ENCODE peak calls at places on chromosomes 11 and 22, in seven cellular contexts. I, J, H, R, O, D and L are unnamed samples.

GRCh38 chr11:75896843-75897419 is 81.9 kb downstream of the UVRAG start:
- DNase-seq in I (peak), J (no peak), H (peak), R (no peak), O (peak), D (no peak), L (peak)

GRCh38 chr11:95599959-95600586 is 189.5 kb downstream of the FAM76B start:
- DNase-seq in I (no peak), J (no peak), H (no peak), R (no peak), O (no peak), D (no peak), L (no peak)

GRCh38 chr11:74707602-74708510 is 23.4 kb downstream of the CHRDL2 start:
- DNase-seq in I (no peak), J (no peak), H (no peak), R (no peak), O (no peak), D (no peak), L (no peak)

GRCh38 chr11:113906515-113906914 is 1.9 kb downstream of the HTR3B start:
- DNase-seq in I (no peak), J (no peak), H (no peak), R (no peak), O (no peak), D (no peak), L (no peak)

GRCh38 chr11:121452609-121453150 is at the start of gene SORL1-AS1:
- DNase-seq in I (peak), J (no peak), H (peak), R (no peak), O (peak), D (no peak), L (no peak)

GRCh38 chr11:128921790-128922189 is 20.9 kb downstream of the TP53AIP1 start:
- DNase-seq in I (no peak), J (no peak), H (no peak), R (no peak), O (no peak), D (no peak), L (no peak)

GRCh38 chr11:119094816-119095065 is 6.9 kb downstream of the DPAGT1 start:
- DNase-seq in I (peak), J (no peak), H (no peak), R (no peak), O (peak), D (peak), L (peak)

GRCh38 chr11:119615879-119616190 is 113.2 kb downstream of the NECTIN1 start:
- DNase-seq in I (no peak), J (no peak), H (no peak), R (no peak), O (no peak), D (no peak), L (no peak)

GRCh38 chr11:95915051-95915450 is 8.9 kb downstream of the MTMR2 start:
- DNase-seq in I (no peak), J (no peak), H (no peak), R (no peak), O (no peak), D (no peak), L (no peak)

GRCh38 chr11:115670538-115671200 is 166.5 kb upstream of the CADM1 start:
- DNase-seq in I (no peak), J (no peak), H (no peak), R (no peak), O (no peak), D (no peak), L (no peak)

GRCh38 chr11:57482782-57483569 is 22.6 kb downstream of the RTN4RL2 start:
- DNase-seq in I (peak), J (no peak), H (peak), R (peak), O (peak), D (no peak), L (peak)

GRCh38 chr11:73931039-73931645 is 19.7 kb upstream of the DNAJB13 start:
- DNase-seq in I (peak), J (peak), H (peak), R (peak), O (peak), D (peak), L (peak)

GRCh38 chr22:42072606-42073330 is 1.3 kb upstream of the PHETA2 start:
- DNase-seq in I (no peak), J (no peak), H (no peak), R (no peak), O (no peak), D (no peak), L (no peak)

GRCh38 chr11:269146-269890 is 8.9 kb upstream of the NLRP6 start:
- DNase-seq in I (no peak), J (no peak), H (no peak), R (peak), O (no peak), D (peak), L (no peak)

GRCh38 chr11:63667993-63668392 is 3.2 kb downstream of the ATL3 start:
- DNase-seq in I (peak), J (no peak), H (peak), R (no peak), O (peak), D (no peak), L (no peak)

GRCh38 chr22:24996420-24996952 is 44.0 kb downstream of the KIAA1671 start:
- DNase-seq in I (no peak), J (peak), H (peak), R (peak), O (peak), D (no peak), L (peak)

GRCh38 chr11:128936546-128937275 is 6.0 kb downstream of the TP53AIP1 start:
- DNase-seq in I (no peak), J (peak), H (peak), R (peak), O (peak), D (no peak), L (peak)

GRCh38 chr11:125874556-125875124 is 12.8 kb upstream of the HYLS1 start:
- DNase-seq in I (peak), J (no peak), H (peak), R (peak), O (peak), D (peak), L (peak)

GRCh38 chr11:47967577-47968230 is 12.7 kb upstream of the PTPRJ start:
- DNase-seq in I (peak), J (no peak), H (peak), R (no peak), O (no peak), D (peak), L (no peak)

GRCh38 chr11:58075781-58076180 is 45.0 kb downstream of the OR6Q1 start:
- DNase-seq in I (peak), J (no peak), H (no peak), R (no peak), O (peak), D (no peak), L (no peak)

GRCh38 chr11:19431059-19431398 is 190.3 kb upstream of the E2F8 start:
- DNase-seq in I (no peak), J (no peak), H (no peak), R (no peak), O (no peak), D (no peak), L (no peak)

GRCh38 chr11:119144825-119145476 is 3.9 kb upstream of the ABCG4 start:
- DNase-seq in I (peak), J (no peak), H (peak), R (peak), O (peak), D (peak), L (peak)

GRCh38 chr11:47236482-47236881 is 12.1 kb downstream of the ACP2 start:
- DNase-seq in I (peak), J (no peak), H (no peak), R (no peak), O (peak), D (no peak), L (no peak)

GRCh38 chr11:19039409-19039808 is 21.1 kb downstream of the MRGPRX2 start:
- DNase-seq in I (no peak), J (no peak), H (no peak), R (no peak), O (no peak), D (no peak), L (no peak)

GRCh38 chr11:86182976-86183584 is 61.5 kb upstream of the EED start:
- DNase-seq in I (peak), J (no peak), H (no peak), R (no peak), O (no peak), D (peak), L (no peak)

DNA sequence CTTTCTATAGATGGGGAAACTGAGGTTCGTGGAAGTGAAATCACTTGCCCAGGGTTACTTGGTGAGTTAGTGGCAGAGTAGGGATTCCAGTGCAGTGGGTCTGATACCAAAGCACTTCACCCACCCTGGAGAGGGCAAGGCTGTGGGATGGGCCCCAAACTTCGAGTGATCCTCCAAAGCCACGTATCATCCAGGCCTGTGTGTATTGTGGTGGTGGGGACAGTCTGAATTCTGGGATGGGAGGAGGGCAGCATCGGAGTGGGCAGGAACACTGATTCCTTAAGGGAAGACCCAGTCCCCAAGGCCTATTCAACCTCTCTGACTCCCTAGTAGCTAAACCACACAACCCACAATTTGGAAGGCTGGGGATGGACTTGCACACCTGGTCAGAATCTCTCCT is 11.6 kb downstream of the TMPRSS13 start:
- DNase-seq in I (no peak), J (no peak), H (no peak), R (no peak), O (no peak), D (no peak), L (no peak)
- H4K8ac ChIP-seq in I (no peak), J (no peak), H (no peak), R (no peak), O (no peak), D (no peak), L (no peak)

GRCh38 chr11:9396310-9396709 is 11.9 kb downstream of the IPO7 start:
- DNase-seq in I (no peak), J (no peak), H (no peak), R (no peak), O (no peak), D (peak), L (no peak)
- H4K8ac ChIP-seq in I (no peak), J (no peak), H (no peak), R (no peak), O (no peak), D (no peak), L (no peak)

DNA sequence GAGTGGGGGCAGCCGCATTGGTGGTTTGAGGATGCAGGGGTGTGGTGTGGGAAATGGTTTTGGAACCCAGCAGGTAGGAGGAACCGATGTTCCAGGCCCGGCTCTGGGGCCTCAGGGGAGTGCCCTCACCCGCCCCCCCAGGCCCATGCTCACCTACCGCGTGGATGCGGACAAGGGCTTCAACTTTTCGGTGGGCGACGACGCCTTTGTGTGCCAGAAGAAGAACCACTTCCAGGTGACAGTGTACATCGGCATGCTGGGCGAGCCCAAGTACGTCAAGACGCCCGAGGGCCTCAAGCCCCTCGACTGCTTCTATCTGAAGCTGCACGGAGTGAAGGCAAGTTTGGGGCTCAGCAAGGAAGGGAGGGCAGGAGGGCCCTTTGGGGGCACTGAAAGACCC is 18.6 kb downstream of the TMEM258 start:
- DNase-seq in I (no peak), J (no peak), H (no peak), R (no peak), O (no peak), D (no peak), L (no peak)
- H4K8ac ChIP-seq in I (no peak), J (no peak), H (no peak), R (no peak), O (no peak), D (peak), L (no peak)

DNA sequence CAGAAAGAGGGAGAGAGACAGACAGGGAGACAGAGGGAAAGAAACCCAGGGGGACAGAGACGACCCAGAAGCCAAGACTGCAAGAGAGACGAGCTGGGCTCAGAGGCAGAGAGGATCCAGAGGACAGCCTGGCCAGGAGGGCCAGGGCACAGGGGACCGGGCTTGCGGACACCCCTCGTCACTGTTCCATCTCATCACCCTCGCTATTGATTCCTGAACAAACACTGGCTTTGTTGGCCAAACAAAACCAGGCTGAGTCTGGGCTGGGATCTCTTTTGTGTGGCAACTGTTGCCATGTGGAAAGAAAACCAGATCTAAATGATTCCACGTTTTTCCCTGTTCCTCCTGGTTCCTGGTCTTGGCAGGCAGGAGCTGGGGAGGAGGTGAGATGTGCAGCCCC is 339.4 kb downstream of the MN1 start:
- DNase-seq in I (no peak), J (no peak), H (peak), R (no peak), O (no peak), D (no peak), L (peak)
- H4K8ac ChIP-seq in I (peak), J (no peak), H (no peak), R (no peak), O (no peak), D (peak), L (no peak)

DNA sequence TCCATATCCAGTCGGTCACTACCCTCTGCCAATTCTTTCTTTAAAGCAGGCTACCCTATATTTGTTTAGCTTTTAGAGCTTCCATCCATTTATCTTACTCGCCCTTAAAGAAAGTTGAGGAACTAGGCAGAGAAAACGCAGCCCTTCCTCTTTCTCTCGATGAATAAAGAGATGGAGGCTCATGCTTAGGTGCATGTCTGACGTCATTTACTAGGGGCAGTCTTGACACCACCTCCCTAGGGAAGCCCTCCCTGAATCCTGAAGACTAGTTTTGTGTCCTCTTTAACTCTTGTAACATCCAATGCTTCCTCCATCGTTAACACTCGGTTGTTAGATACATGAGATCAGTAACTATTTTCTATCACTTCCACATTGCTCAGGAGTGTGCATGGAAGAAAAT is 291.4 kb downstream of the OPCML start:
- DNase-seq in I (no peak), J (no peak), H (no peak), R (no peak), O (no peak), D (no peak), L (no peak)
- H4K8ac ChIP-seq in I (no peak), J (no peak), H (no peak), R (no peak), O (no peak), D (no peak), L (no peak)

GRCh38 chr11:10515418-10515817 is 25.6 kb downstream of the RNF141 start:
- DNase-seq in I (no peak), J (no peak), H (no peak), R (no peak), O (no peak), D (no peak), L (no peak)

GRCh38 chr11:10506013-10506370 is 35.0 kb downstream of the RNF141 start:
- DNase-seq in I (no peak), J (no peak), H (no peak), R (no peak), O (no peak), D (no peak), L (no peak)

GRCh38 chr11:10514713-10515112 is 26.3 kb downstream of the RNF141 start:
- DNase-seq in I (peak), J (no peak), H (no peak), R (no peak), O (peak), D (no peak), L (no peak)

GRCh38 chr11:10514210-10514609 is 26.8 kb downstream of the RNF141 start:
- DNase-seq in I (peak), J (no peak), H (no peak), R (no peak), O (peak), D (no peak), L (no peak)

GRCh38 chr11:10511046-10511711 is 29.8 kb downstream of the RNF141 start:
- DNase-seq in I (no peak), J (peak), H (peak), R (peak), O (no peak), D (no peak), L (peak)
- H4K8ac ChIP-seq in I (no peak), J (no peak), H (no peak), R (no peak), O (peak), D (no peak), L (no peak)

GRCh38 chr11:62632492-62632891 is 10.7 kb upstream of the B3GAT3 start:
- DNase-seq in I (no peak), J (no peak), H (no peak), R (no peak), O (no peak), D (no peak), L (no peak)
- H4K8ac ChIP-seq in I (no peak), J (no peak), H (no peak), R (no peak), O (no peak), D (no peak), L (no peak)

GRCh38 chr11:70502677-70503076 is 104.3 kb downstream of the CTTN start:
- DNase-seq in I (no peak), J (no peak), H (no peak), R (no peak), O (no peak), D (no peak), L (no peak)

GRCh38 chr11:70501026-70501901 is 102.9 kb downstream of the CTTN start:
- DNase-seq in I (no peak), J (no peak), H (peak), R (no peak), O (no peak), D (no peak), L (no peak)

GRCh38 chr11:70500076-70500847 is 101.9 kb downstream of the CTTN start:
- DNase-seq in I (no peak), J (no peak), H (no peak), R (no peak), O (no peak), D (no peak), L (no peak)

GRCh38 chr11:70503201-70503877 is 105.0 kb downstream of the CTTN start:
- DNase-seq in I (no peak), J (no peak), H (no peak), R (no peak), O (no peak), D (no peak), L (no peak)

GRCh38 chr11:70501933-70502540 is 103.7 kb downstream of the CTTN start:
- DNase-seq in I (no peak), J (no peak), H (no peak), R (no peak), O (no peak), D (no peak), L (no peak)
- H4K8ac ChIP-seq in I (no peak), J (no peak), H (no peak), R (no peak), O (no peak), D (no peak), L (no peak)

DNA sequence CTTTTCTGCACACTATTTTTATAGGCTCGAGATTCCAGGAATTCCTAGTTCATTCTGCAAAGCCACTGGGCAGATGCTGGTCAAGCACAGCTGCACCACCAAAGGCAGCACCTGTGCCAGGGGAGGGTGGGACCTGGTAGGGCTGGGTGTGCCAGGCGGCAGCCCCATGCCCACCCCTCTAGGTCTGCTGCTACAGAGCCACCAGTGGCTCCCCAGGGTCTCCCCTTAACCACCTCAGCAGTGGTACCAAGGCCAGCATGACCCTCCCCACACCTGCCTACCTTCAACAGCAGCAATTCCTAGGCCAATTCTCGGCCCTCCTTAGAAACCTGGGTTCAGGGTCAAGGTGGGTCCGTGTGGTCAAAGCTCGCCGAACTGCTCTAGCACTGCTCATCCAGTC is 39.5 kb downstream of the PHF21B start:
- DNase-seq in I (no peak), J (no peak), H (no peak), R (no peak), O (no peak), D (no peak), L (no peak)
- H4K8ac ChIP-seq in I (no peak), J (no peak), H (no peak), R (no peak), O (no peak), D (no peak), L (no peak)